ENCODE peak calls at places on chromosomes 16 and 17, in nine cellular contexts. H is heart right ventricle, U is GM12865, N is brain microvascular endothelial cell, Y is stomach, A is tibial artery, E is foreskin fibroblast, V is left lung, M is body of pancreas. X is an unnamed sample.
A peak's percentile ranks its signal among the peaks of the same experiment; 100 is the strongest.

GRCh38 chr17:75228847-75229246 is 23.4 kb downstream of the NUP85 start:
- DNase-seq in H (no peak), U (no peak), N (no peak), Y (no peak), A (peak; percentile 47), E (no peak), V (peak; percentile 57), M (no peak), X (no peak)

GRCh38 chr16:90046971-90047713 is 27.9 kb upstream of the DBNDD1 start:
- DNase-seq in H (peak; percentile 41), U (no peak), N (no peak), Y (peak; percentile 80), A (peak; percentile 60), E (peak; percentile 89), V (peak; percentile 80), M (peak; percentile 85), X (peak; percentile 72)

GRCh38 chr17:27463235-27463677 is 7.0 kb downstream of the KSR1 start:
- DNase-seq in H (no peak), U (peak; percentile 74), N (no peak), Y (no peak), A (no peak), E (no peak), V (no peak), M (no peak), X (no peak)

GRCh38 chr16:2821483-2822157 is 4.6 kb downstream of the PRSS21 start:
- DNase-seq in H (no peak), U (no peak), N (no peak), Y (no peak), A (peak; percentile 12), E (peak; percentile 20), V (no peak), M (no peak), X (no peak)

GRCh38 chr17:14308636-14308964 is 7.7 kb downstream of the HS3ST3B1 start:
- DNase-seq in H (no peak), U (no peak), N (no peak), Y (no peak), A (no peak), E (no peak), V (no peak), M (no peak), X (no peak)

GRCh38 chr17:15999974-16000827 is 577 bp downstream of the TTC19 start:
- DNase-seq in H (peak; percentile 26), U (peak; percentile 57), N (peak; percentile 20), Y (no peak), A (peak; percentile 24), E (peak; percentile 51), V (no peak), M (peak; percentile 70), X (peak; percentile 42)

GRCh38 chr17:46120078-46120477 is 73.2 kb downstream of the KANSL1 start:
- DNase-seq in H (no peak), U (peak; percentile 65), N (no peak), Y (no peak), A (no peak), E (no peak), V (no peak), M (no peak), X (no peak)

GRCh38 chr17:571224-571623 is 143.4 kb downstream of the VPS53 start:
- DNase-seq in H (no peak), U (no peak), N (no peak), Y (no peak), A (no peak), E (no peak), V (no peak), M (no peak), X (no peak)

GRCh38 chr17:59513934-59514841 is 51.2 kb upstream of the DHX40 start:
- DNase-seq in H (peak; percentile 77), U (no peak), N (peak; percentile 46), Y (peak; percentile 82), A (peak; percentile 88), E (peak; percentile 75), V (peak; percentile 93), M (peak; percentile 91), X (peak; percentile 92)

GRCh38 chr17:28204751-28205150 is 114.2 kb upstream of the TMEM97 start:
- DNase-seq in H (no peak), U (no peak), N (no peak), Y (no peak), A (no peak), E (peak; percentile 26), V (no peak), M (no peak), X (peak; percentile 17)

GRCh38 chr17:50474523-50474922 is 4.1 kb upstream of the RSAD1 start:
- DNase-seq in H (no peak), U (no peak), N (no peak), Y (no peak), A (no peak), E (no peak), V (no peak), M (no peak), X (no peak)

GRCh38 chr16:27367463-27368357 is 34.3 kb upstream of the IL21R start:
- DNase-seq in H (peak; percentile 82), U (peak; percentile 92), N (peak; percentile 73), Y (peak; percentile 80), A (peak; percentile 83), E (peak; percentile 87), V (peak; percentile 84), M (peak; percentile 82), X (peak; percentile 79)

GRCh38 chr17:7685533-7686220 is 1.6 kb downstream of the TP53 start:
- DNase-seq in H (peak; percentile 94), U (peak; percentile 96), N (peak; percentile 84), Y (peak; percentile 93), A (peak; percentile 91), E (peak; percentile 98), V (peak; percentile 96), M (peak; percentile 93), X (peak; percentile 95)

GRCh38 chr17:35095741-35096140 is 23.9 kb downstream of the RAD51D start:
- DNase-seq in H (no peak), U (no peak), N (no peak), Y (no peak), A (no peak), E (peak; percentile 37), V (no peak), M (no peak), X (no peak)
- H3K4me3 ChIP-seq in H (no peak overlapping the region), U (no peak overlapping the region), N (no peak overlapping the region), Y (no peak overlapping the region), A (no peak overlapping the region), E (no peak overlapping the region), V (no peak overlapping the region), M (no peak overlapping the region), X (no peak overlapping the region)

GRCh38 chr16:66484453-66485213 is 57.5 kb downstream of the BEAN1 start:
- DNase-seq in H (no peak), U (peak; percentile 33), N (no peak), Y (no peak), A (no peak), E (no peak), V (no peak), M (no peak), X (no peak)
- TF ChIP-seq CTCF in H (no peak), U (no peak), N (no peak), Y (no peak), A (no peak), E (no peak), V (no peak), M (no peak), X (no peak)

DNA sequence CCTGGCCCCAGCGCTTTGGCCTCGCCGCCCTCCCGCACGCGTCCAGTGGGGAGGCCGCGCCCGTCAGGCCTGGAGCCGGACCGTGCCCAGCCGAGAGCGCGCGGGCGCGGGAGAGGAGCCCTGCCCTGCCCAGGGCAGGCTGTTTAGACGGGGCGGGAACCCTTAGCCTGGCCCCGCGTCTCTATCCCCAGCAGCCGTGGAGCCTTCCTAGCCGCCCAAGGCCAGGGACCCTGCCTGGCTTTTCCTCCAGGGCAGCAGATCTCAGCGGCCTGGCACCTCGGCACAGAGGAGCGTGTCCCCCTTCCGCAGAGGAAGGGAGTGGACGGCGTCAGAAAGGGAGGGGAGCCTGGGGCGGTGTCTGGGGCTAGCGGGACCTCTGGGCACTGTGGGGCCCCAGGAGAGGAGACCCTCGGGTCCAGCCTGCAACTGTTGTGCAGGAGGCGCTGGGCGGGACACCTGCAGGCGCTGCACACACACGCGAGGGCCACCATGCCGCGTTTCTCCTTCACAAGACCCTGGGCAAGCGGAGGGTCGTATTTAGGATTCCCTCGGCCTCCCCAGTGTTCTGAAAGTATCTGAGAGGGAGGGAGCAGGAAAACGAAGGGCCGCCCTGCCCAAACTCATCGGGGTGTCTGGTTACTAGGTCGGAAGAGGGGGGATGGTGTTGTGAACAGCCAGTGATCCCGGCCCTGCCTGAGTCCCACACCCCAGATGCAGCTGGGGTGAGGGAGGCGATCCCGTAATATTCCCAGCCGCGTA is 2.3 kb upstream of the NPTX1 start:
- DNase-seq in H (no peak), U (no peak), N (no peak), Y (no peak), A (no peak), E (no peak), V (no peak), M (no peak), X (no peak)
- H3K4me3 ChIP-seq in H (peak overlapping the region; percentile 22), U (no peak overlapping the region), N (peak overlapping the region; percentile 35), Y (peak overlapping the region; percentile 49), A (no peak overlapping the region), E (peak overlapping the region; percentile 33), V (peak overlapping the region; percentile 9), M (no peak overlapping the region), X (no peak overlapping the region)

DNA sequence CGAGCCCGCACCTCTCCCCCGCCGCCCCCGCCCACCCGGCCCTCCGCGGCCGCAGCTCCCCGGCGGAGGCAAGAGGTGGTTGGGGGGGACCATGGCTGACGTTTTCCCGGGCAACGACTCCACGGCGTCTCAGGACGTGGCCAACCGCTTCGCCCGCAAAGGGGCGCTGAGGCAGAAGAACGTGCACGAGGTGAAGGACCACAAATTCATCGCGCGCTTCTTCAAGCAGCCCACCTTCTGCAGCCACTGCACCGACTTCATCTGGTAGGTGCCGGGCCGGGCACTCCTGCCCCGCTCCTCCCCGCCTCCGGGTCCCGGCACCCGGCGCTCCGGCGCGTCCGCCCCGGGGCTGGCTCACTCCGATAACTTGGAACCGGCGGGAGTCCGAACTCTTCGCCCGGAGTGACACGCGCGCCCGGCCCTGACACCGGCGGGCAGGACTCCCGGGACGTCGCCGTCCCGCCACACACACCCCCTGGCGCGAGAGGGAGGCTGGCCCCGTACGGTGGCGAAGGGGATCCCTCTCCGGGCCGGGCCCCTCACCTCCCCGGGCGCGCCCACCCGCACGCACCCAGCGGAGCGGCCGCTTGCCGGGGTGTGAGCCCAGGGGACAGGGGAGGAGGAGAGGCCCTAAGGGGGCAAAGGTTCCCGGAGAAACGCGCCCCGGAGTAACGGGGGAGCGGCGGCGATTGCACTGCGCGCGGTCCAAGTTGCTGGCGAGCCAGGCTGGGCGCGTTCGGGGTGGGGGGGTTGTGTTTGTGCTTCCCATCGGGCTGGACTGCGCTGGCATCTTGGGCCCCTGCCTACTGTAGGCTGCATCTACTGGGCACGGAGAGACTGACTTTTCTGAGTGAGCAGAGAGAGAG is 581 bp downstream of the PRKCA start:
- DNase-seq in H (peak; percentile 67), U (peak; percentile 37), N (peak; percentile 12), Y (peak; percentile 68), A (peak; percentile 36), E (peak; percentile 74), V (peak; percentile 44), M (peak; percentile 77), X (peak; percentile 61)
- TF ChIP-seq CTCF in H (no peak), U (no peak), N (no peak), Y (no peak), A (no peak), E (no peak), V (no peak), M (no peak), X (no peak)

GRCh38 chr16:566475-567361 is at the start of gene NHLRC4:
- DNase-seq in H (peak; percentile 87), U (peak; percentile 86), N (peak; percentile 56), Y (peak; percentile 69), A (peak; percentile 61), E (peak; percentile 79), V (peak; percentile 55), M (peak; percentile 46), X (peak; percentile 79)
- H3K4me3 ChIP-seq in H (peak within 1 kb of the TSS; percentile 51), U (peak within 1 kb of the TSS; percentile 52), N (no peak within 1 kb of the TSS), Y (peak within 1 kb of the TSS; percentile 31), A (peak within 1 kb of the TSS; percentile 22), E (no peak within 1 kb of the TSS), V (peak within 1 kb of the TSS; percentile 9), M (no peak within 1 kb of the TSS), X (peak within 1 kb of the TSS; percentile 30)

GRCh38 chr17:1732241-1733046 is 7.9 kb downstream of the WDR81 start:
- DNase-seq in H (no peak), U (no peak), N (no peak), Y (no peak), A (no peak), E (no peak), V (no peak), M (no peak), X (no peak)
- TF ChIP-seq CTCF in H (no peak), U (no peak), N (no peak), Y (no peak), A (no peak), E (no peak), V (no peak), M (no peak), X (no peak)

X was measured in fibroblast of pulmonary artery.